ENCODE peak calls at places on chromosomes 4 and X, in four cellular contexts. One of them, this sample, is unnamed.

GRCh38 chr4:161714022-161714751 is 449.6 kb downstream of the FSTL5 start:
- DNase-seq in effector memory CD4-positive, alpha-beta T cell: no peak
- DNase-seq in GDM1: no peak
- DNase-seq in stimulated activated naive B cell treated with anti-CD40 and anti-IgM and Interleukin-4, amounts not matched to agents 10 μg/mL and 1 μg/mL and 100 μg/mL, for 72 hours: no peak
- DNase-seq in this sample: no peak

GRCh38 chr4:87122252-87122651 is 98.2 kb downstream of the KLHL8 start:
- DNase-seq in effector memory CD4-positive, alpha-beta T cell: no peak
- DNase-seq in GDM1: no peak
- DNase-seq in stimulated activated naive B cell treated with anti-CD40 and anti-IgM and Interleukin-4, amounts not matched to agents 10 μg/mL and 1 μg/mL and 100 μg/mL, for 72 hours: no peak
- DNase-seq in this sample: no peak

GRCh38 chrX:34978171-34978570 is 35.6 kb downstream of the FAM47B start:
- DNase-seq in effector memory CD4-positive, alpha-beta T cell: no peak
- DNase-seq in GDM1: no peak
- DNase-seq in stimulated activated naive B cell treated with anti-CD40 and anti-IgM and Interleukin-4, amounts not matched to agents 10 μg/mL and 1 μg/mL and 100 μg/mL, for 72 hours: no peak
- DNase-seq in this sample: no peak

GRCh38 chr4:177229331-177229730 is 80.3 kb upstream of the NEIL3 start:
- DNase-seq in effector memory CD4-positive, alpha-beta T cell: no peak
- DNase-seq in GDM1: no peak
- DNase-seq in stimulated activated naive B cell treated with anti-CD40 and anti-IgM and Interleukin-4, amounts not matched to agents 10 μg/mL and 1 μg/mL and 100 μg/mL, for 72 hours: no peak
- DNase-seq in this sample: no peak

GRCh38 chrX:130916636-130917422 is 13.8 kb upstream of the ENOX2 start:
- DNase-seq in effector memory CD4-positive, alpha-beta T cell: no peak
- DNase-seq in GDM1: peak; percentile 42
- DNase-seq in stimulated activated naive B cell treated with anti-CD40 and anti-IgM and Interleukin-4, amounts not matched to agents 10 μg/mL and 1 μg/mL and 100 μg/mL, for 72 hours: peak; percentile 14
- DNase-seq in this sample: peak; percentile 34

GRCh38 chr4:124433044-124433443 is 279.5 kb downstream of the ANKRD50 start:
- DNase-seq in effector memory CD4-positive, alpha-beta T cell: no peak
- DNase-seq in GDM1: no peak
- DNase-seq in stimulated activated naive B cell treated with anti-CD40 and anti-IgM and Interleukin-4, amounts not matched to agents 10 μg/mL and 1 μg/mL and 100 μg/mL, for 72 hours: no peak
- DNase-seq in this sample: no peak

GRCh38 chr4:38526412-38526811 is 137.6 kb upstream of the KLF3 start:
- DNase-seq in effector memory CD4-positive, alpha-beta T cell: no peak
- DNase-seq in GDM1: no peak
- DNase-seq in stimulated activated naive B cell treated with anti-CD40 and anti-IgM and Interleukin-4, amounts not matched to agents 10 μg/mL and 1 μg/mL and 100 μg/mL, for 72 hours: no peak
- DNase-seq in this sample: no peak

GRCh38 chr4:129561886-129562285 is 465.9 kb downstream of the C4orf33 start:
- DNase-seq in effector memory CD4-positive, alpha-beta T cell: no peak
- DNase-seq in GDM1: no peak
- DNase-seq in stimulated activated naive B cell treated with anti-CD40 and anti-IgM and Interleukin-4, amounts not matched to agents 10 μg/mL and 1 μg/mL and 100 μg/mL, for 72 hours: no peak
- DNase-seq in this sample: no peak

GRCh38 chrX:139881130-139881529 is 51.7 kb downstream of the ATP11C start:
- DNase-seq in effector memory CD4-positive, alpha-beta T cell: no peak
- DNase-seq in GDM1: no peak
- DNase-seq in stimulated activated naive B cell treated with anti-CD40 and anti-IgM and Interleukin-4, amounts not matched to agents 10 μg/mL and 1 μg/mL and 100 μg/mL, for 72 hours: no peak
- DNase-seq in this sample: no peak

GRCh38 chr4:156374894-156375293 is 421.2 kb upstream of the CTSO start:
- DNase-seq in effector memory CD4-positive, alpha-beta T cell: no peak
- DNase-seq in GDM1: no peak
- DNase-seq in stimulated activated naive B cell treated with anti-CD40 and anti-IgM and Interleukin-4, amounts not matched to agents 10 μg/mL and 1 μg/mL and 100 μg/mL, for 72 hours: no peak
- DNase-seq in this sample: no peak

GRCh38 chrX:20266810-20267598 is at the start of gene RPS6KA3:
- DNase-seq in effector memory CD4-positive, alpha-beta T cell: peak; percentile 84
- DNase-seq in GDM1: peak; percentile 77
- DNase-seq in stimulated activated naive B cell treated with anti-CD40 and anti-IgM and Interleukin-4, amounts not matched to agents 10 μg/mL and 1 μg/mL and 100 μg/mL, for 72 hours: peak; percentile 81
- DNase-seq in this sample: peak; percentile 88

GRCh38 chr4:63222466-63222865 is 1186.8 kb downstream of the TECRL start:
- DNase-seq in effector memory CD4-positive, alpha-beta T cell: no peak
- DNase-seq in GDM1: no peak
- DNase-seq in stimulated activated naive B cell treated with anti-CD40 and anti-IgM and Interleukin-4, amounts not matched to agents 10 μg/mL and 1 μg/mL and 100 μg/mL, for 72 hours: no peak
- DNase-seq in this sample: no peak

GRCh38 chrX:41491267-41492004 is 44.3 kb downstream of the NYX start:
- DNase-seq in effector memory CD4-positive, alpha-beta T cell: no peak
- DNase-seq in GDM1: peak; percentile 9
- DNase-seq in stimulated activated naive B cell treated with anti-CD40 and anti-IgM and Interleukin-4, amounts not matched to agents 10 μg/mL and 1 μg/mL and 100 μg/mL, for 72 hours: no peak
- DNase-seq in this sample: no peak

GRCh38 chrX:47483310-47484268 is 567 bp upstream of the ZNF41 start:
- DNase-seq in effector memory CD4-positive, alpha-beta T cell: no peak
- DNase-seq in GDM1: no peak
- DNase-seq in stimulated activated naive B cell treated with anti-CD40 and anti-IgM and Interleukin-4, amounts not matched to agents 10 μg/mL and 1 μg/mL and 100 μg/mL, for 72 hours: no peak
- DNase-seq in this sample: no peak

GRCh38 chr4:49018718-49019295 is 32.7 kb downstream of the CWH43 start:
- DNase-seq in effector memory CD4-positive, alpha-beta T cell: no peak
- DNase-seq in GDM1: no peak
- DNase-seq in stimulated activated naive B cell treated with anti-CD40 and anti-IgM and Interleukin-4, amounts not matched to agents 10 μg/mL and 1 μg/mL and 100 μg/mL, for 72 hours: no peak
- DNase-seq in this sample: no peak

GRCh38 chrX:102067966-102068723 is 57.3 kb upstream of the TCEAL2 start:
- DNase-seq in effector memory CD4-positive, alpha-beta T cell: no peak
- DNase-seq in GDM1: no peak
- DNase-seq in stimulated activated naive B cell treated with anti-CD40 and anti-IgM and Interleukin-4, amounts not matched to agents 10 μg/mL and 1 μg/mL and 100 μg/mL, for 72 hours: no peak
- DNase-seq in this sample: no peak

GRCh38 chr4:15868816-15869413 is 69.6 kb downstream of the FGFBP1 start:
- DNase-seq in effector memory CD4-positive, alpha-beta T cell: no peak
- DNase-seq in GDM1: no peak
- DNase-seq in stimulated activated naive B cell treated with anti-CD40 and anti-IgM and Interleukin-4, amounts not matched to agents 10 μg/mL and 1 μg/mL and 100 μg/mL, for 72 hours: no peak
- DNase-seq in this sample: no peak

GRCh38 chr4:152500798-152501434 is 35.0 kb downstream of the FBXW7 start:
- DNase-seq in effector memory CD4-positive, alpha-beta T cell: no peak
- DNase-seq in GDM1: peak; percentile 67
- DNase-seq in stimulated activated naive B cell treated with anti-CD40 and anti-IgM and Interleukin-4, amounts not matched to agents 10 μg/mL and 1 μg/mL and 100 μg/mL, for 72 hours: peak; percentile 41
- DNase-seq in this sample: peak; percentile 29

GRCh38 chrX:84187501-84188319 is at the start of gene RPS6KA6:
- DNase-seq in effector memory CD4-positive, alpha-beta T cell: no peak
- DNase-seq in GDM1: no peak
- DNase-seq in stimulated activated naive B cell treated with anti-CD40 and anti-IgM and Interleukin-4, amounts not matched to agents 10 μg/mL and 1 μg/mL and 100 μg/mL, for 72 hours: peak; percentile 4
- DNase-seq in this sample: peak; percentile 28

GRCh38 chr4:38400946-38401345 is 263.1 kb upstream of the KLF3 start:
- DNase-seq in effector memory CD4-positive, alpha-beta T cell: no peak
- DNase-seq in GDM1: no peak
- DNase-seq in stimulated activated naive B cell treated with anti-CD40 and anti-IgM and Interleukin-4, amounts not matched to agents 10 μg/mL and 1 μg/mL and 100 μg/mL, for 72 hours: no peak
- DNase-seq in this sample: no peak

GRCh38 chrX:7252013-7252610 is 104.2 kb upstream of the PUDP start:
- DNase-seq in effector memory CD4-positive, alpha-beta T cell: no peak
- DNase-seq in GDM1: no peak
- DNase-seq in stimulated activated naive B cell treated with anti-CD40 and anti-IgM and Interleukin-4, amounts not matched to agents 10 μg/mL and 1 μg/mL and 100 μg/mL, for 72 hours: no peak
- DNase-seq in this sample: no peak

GRCh38 chrX:77962068-77962902 is 7.2 kb downstream of the PGAM4 start:
- DNase-seq in effector memory CD4-positive, alpha-beta T cell: no peak
- DNase-seq in GDM1: no peak
- DNase-seq in stimulated activated naive B cell treated with anti-CD40 and anti-IgM and Interleukin-4, amounts not matched to agents 10 μg/mL and 1 μg/mL and 100 μg/mL, for 72 hours: no peak
- DNase-seq in this sample: no peak

GRCh38 chrX:112270991-112271390 is 188.4 kb upstream of the TRPC5 start:
- DNase-seq in effector memory CD4-positive, alpha-beta T cell: no peak
- DNase-seq in GDM1: no peak
- DNase-seq in stimulated activated naive B cell treated with anti-CD40 and anti-IgM and Interleukin-4, amounts not matched to agents 10 μg/mL and 1 μg/mL and 100 μg/mL, for 72 hours: no peak
- DNase-seq in this sample: no peak

GRCh38 chrX:12721042-12721441 is 70.2 kb upstream of the PRPS2 start:
- DNase-seq in effector memory CD4-positive, alpha-beta T cell: no peak
- DNase-seq in GDM1: no peak
- DNase-seq in stimulated activated naive B cell treated with anti-CD40 and anti-IgM and Interleukin-4, amounts not matched to agents 10 μg/mL and 1 μg/mL and 100 μg/mL, for 72 hours: no peak
- DNase-seq in this sample: no peak

This sample was measured in activated CD8-positive, alpha-beta memory T cell treated with anti-CD3 and anti-CD28 coated beads, Interleukin-2, amount 50 U/mL, for 4 hours.